ENCODE peak calls at places on chromosomes 11 and 22, in five cellular contexts. C, I, J, E and M are unnamed samples. For H3K9me3, the result is how much of the 10 kb centered on the place peaks cover.

GRCh38 chr11:35714882-35715612 is 52.5 kb downstream of the TRIM44 start:
- DNase-seq in E (no peak), C (no peak), I (no peak), J (no peak), M (no peak)

GRCh38 chr11:72525466-72525865 is 91.1 kb upstream of the CLPB start:
- DNase-seq in E (no peak), J (no peak), C (no peak), I (no peak), M (no peak)

GRCh38 chr11:2933376-2934056 is 4.3 kb upstream of the PHLDA2 start:
- DNase-seq in E (peak), J (peak), C (peak), I (peak), M (peak)

GRCh38 chr11:35248558-35249323 is 109.8 kb downstream of the CD44 start:
- DNase-seq in C (no peak), J (no peak), I (no peak), E (no peak), M (no peak)

GRCh38 chr22:22552630-22553029 is 6.4 kb downstream of the PRAME start:
- DNase-seq in C (no peak), E (no peak), I (no peak), J (no peak), M (no peak)

GRCh38 chr11:72818971-72819370 is 4.8 kb downstream of the ATG16L2 start:
- DNase-seq in C (no peak), I (no peak), J (no peak), E (no peak), M (no peak)

GRCh38 chr11:33598426-33599069 is 102.1 kb downstream of the C11orf91 start:
- DNase-seq in C (no peak), J (no peak), I (no peak), E (no peak), M (no peak)

GRCh38 chr11:44327730-44328691 is 18.1 kb upstream of the ALX4 start:
- DNase-seq in E (no peak), C (peak), I (no peak), J (no peak), M (no peak)

GRCh38 chr11:125072210-125072960 is 9.3 kb downstream of the SLC37A2 start:
- DNase-seq in I (no peak), C (peak), J (peak), E (no peak), M (no peak)

GRCh38 chr22:36377022-36377631 is 10.6 kb downstream of the MYH9 start:
- DNase-seq in I (no peak), E (peak), J (no peak), C (no peak), M (peak)

GRCh38 chr11:35271031-35271430 is 132.1 kb downstream of the CD44 start:
- DNase-seq in J (no peak), E (no peak), C (no peak), I (no peak), M (no peak)

GRCh38 chr11:3171931-3172560 is 6.9 kb upstream of the OSBPL5 start:
- DNase-seq in I (no peak), E (no peak), C (no peak), J (no peak), M (no peak)

GRCh38 chr22:35172452-35172851 is 84.8 kb upstream of the HMGXB4 start:
- DNase-seq in J (no peak), C (no peak), I (no peak), E (no peak), M (no peak)

GRCh38 chr22:29719894-29720645 is at the start of gene CABP7:
- DNase-seq in J (no peak), I (no peak), E (peak), C (no peak), M (no peak)

GRCh38 chr11:69530278-69531070 is 49.0 kb downstream of the LINC01488 start:
- DNase-seq in C (peak), E (no peak), J (no peak), I (no peak), M (no peak)

GRCh38 chr22:37485006-37485713 is 1.0 kb downstream of the MFNG start:
- DNase-seq in E (peak), C (no peak), J (no peak), I (peak), M (peak)

GRCh38 chr11:65555693-65556231 is 2.4 kb downstream of the LTBP3 start:
- DNase-seq in E (peak), J (peak), I (no peak), C (peak), M (no peak)

GRCh38 chr22:23681026-23681809 is 9.6 kb upstream of the RGL4 start:
- DNase-seq in E (no peak), J (no peak), I (no peak), C (no peak), M (no peak)

GRCh38 chr11:77262803-77263202 is 38.7 kb downstream of the GDPD4 start:
- DNase-seq in C (no peak), I (no peak), E (no peak), J (no peak), M (no peak)
- H3K9me3 ChIP-seq in C (under half), I (under half), E (under half), J (under half), M (under half)

GRCh38 chr22:47202819-47203553 is 440.5 kb downstream of the TBC1D22A start:
- DNase-seq in J (no peak), C (no peak), E (no peak), I (no peak), M (no peak)
- H3K9me3 ChIP-seq in J (under half), C (under half), E (under half), I (under half), M (under half)

GRCh38 chr22:48442663-48443062 is 1385.0 kb downstream of the BRD1 start:
- DNase-seq in I (no peak), C (no peak), J (no peak), E (no peak), M (no peak)

GRCh38 chr22:48439560-48440135 is 1388.0 kb downstream of the BRD1 start:
- DNase-seq in E (no peak), C (no peak), I (no peak), J (no peak), M (no peak)

GRCh38 chr22:48440673-48441552 is 1386.8 kb downstream of the BRD1 start:
- DNase-seq in C (no peak), E (no peak), J (no peak), I (no peak), M (no peak)

GRCh38 chr22:48440176-48440575 is 1387.5 kb downstream of the BRD1 start:
- DNase-seq in I (no peak), J (no peak), E (no peak), C (no peak), M (no peak)

GRCh38 chr22:48441553-48441850 is 1386.2 kb downstream of the BRD1 start:
- DNase-seq in J (no peak), C (no peak), E (no peak), I (no peak), M (no peak)
- H3K9me3 ChIP-seq in J (under half), C (under half), E (under half), I (under half), M (under half)

GRCh38 chr22:48507171-48507570 is 1320.5 kb downstream of the BRD1 start:
- DNase-seq in C (no peak), I (no peak), E (no peak), J (no peak), M (no peak)
- H3K9me3 ChIP-seq in C (under half), I (under half), E (under half), J (under half), M (under half)

DNA sequence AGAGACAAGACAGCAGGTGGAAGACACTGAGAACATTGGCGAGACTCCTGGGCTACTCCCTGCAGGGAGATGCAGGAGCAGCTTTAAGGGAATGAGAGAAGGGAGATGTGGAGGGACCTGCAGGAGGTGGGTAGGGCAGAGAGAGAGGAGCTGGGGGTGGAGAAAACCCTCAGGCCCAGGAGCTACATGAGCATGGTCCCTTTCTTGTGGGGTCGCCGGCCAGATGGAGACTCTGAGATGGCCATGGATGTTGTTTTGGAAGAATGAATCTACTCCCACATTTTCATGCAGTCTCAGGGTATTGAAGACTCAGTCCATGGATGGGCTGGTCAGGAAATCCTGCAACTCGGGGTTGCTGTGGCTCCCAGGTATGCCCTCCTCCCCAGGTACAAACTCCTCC is 1381.9 kb downstream of the TBC1D22A start:
- DNase-seq in I (no peak), C (no peak), E (no peak), J (no peak), M (no peak)
- H3K9me3 ChIP-seq in I (under half), C (under half), E (under half), J (under half), M (under half)

GRCh38 chr11:43212279-43212678 is 99.5 kb upstream of the API5 start:
- DNase-seq in I (no peak), E (no peak), J (no peak), C (no peak), M (no peak)
- H3K9me3 ChIP-seq in I (under half), E (under half), J (under half), C (under half), M (under half)

DNA sequence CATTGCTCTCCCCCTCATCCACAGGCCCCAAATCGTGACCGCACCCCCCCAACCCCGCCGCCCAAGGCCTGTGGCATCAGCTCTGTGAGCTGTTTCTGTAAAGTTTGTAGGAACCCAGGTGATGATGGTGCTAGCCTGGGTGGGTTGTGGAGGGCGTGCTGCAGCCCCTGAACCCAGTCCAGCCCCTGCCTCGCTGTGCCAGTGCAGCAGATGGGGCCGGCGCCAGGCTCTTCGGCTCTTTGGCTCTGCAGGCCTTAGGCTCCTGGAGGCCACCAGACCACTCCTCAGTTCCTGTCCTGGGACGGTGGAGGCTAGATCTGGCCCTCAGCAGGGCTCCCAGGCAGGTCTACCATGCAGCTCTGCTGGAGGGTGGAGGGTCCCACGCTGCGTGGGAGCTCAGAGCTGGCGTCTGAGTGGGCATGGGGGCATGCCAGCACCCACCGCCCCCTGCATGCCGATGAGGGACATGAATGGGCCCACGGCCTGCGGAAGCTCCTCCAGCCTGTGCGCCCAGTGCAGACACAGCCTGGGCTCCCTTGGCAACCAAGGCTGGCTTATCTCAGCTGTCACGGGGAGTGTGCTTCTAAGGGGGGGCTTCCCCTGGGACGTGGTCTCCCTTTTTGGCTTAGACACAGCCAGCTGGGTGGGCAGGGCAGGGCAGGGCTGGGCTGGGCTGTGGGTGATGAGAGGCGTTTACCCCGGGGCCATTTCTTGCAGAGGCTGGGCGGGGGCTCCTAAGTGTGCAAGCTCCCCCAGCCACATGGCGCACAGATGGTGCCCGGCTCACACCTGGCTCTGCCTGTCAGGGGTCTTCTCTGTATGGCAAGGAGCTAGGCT is 1187.6 kb downstream of the BRD1 start:
- DNase-seq in J (no peak), C (no peak), I (no peak), E (no peak), M (no peak)
- H3K9me3 ChIP-seq in J (under half), C (under half), I (under half), E (under half), M (under half)

GRCh38 chr11:71145988-71146824 is 106.2 kb downstream of the SHANK2 start:
- DNase-seq in J (no peak), I (no peak), E (no peak), C (no peak), M (no peak)
- H3K9me3 ChIP-seq in J (under half), I (under half), E (under half), C (under half), M (under half)